ENCODE peak calls at places on chromosomes 5 and 9, in five cellular contexts. M is thyroid gland; E is neural progenitor cell; B is GM23248; W is CD8-positive, alpha-beta memory T cell. Y is an unnamed sample. For H3K4me1, the result is how much of the 10 kb centered on the place peaks cover.

GRCh38 chr5:166382031-166382430 is 1909.4 kb upstream of the WWC1 start:
- DNase-seq in M (no peak), B (no peak), W (no peak), E (peak), Y (no peak)

GRCh38 chr5:6687501-6687900 is 25.7 kb upstream of the TENT4A start:
- DNase-seq in W (no peak), B (no peak), M (no peak), E (no peak), Y (no peak)

GRCh38 chr5:4363045-4363444 is 767.4 kb downstream of the IRX1 start:
- DNase-seq in B (no peak), W (no peak), E (no peak), M (no peak), Y (no peak)

GRCh38 chr5:169637085-169637855 is at the start of gene DOCK2:
- DNase-seq in B (peak), M (no peak), E (peak), W (peak), Y (peak)

GRCh38 chr9:128552744-128553221 is 396 bp downstream of the SPTAN1 start:
- DNase-seq in B (peak), E (peak), W (no peak), M (peak), Y (peak)

GRCh38 chr5:6096101-6096500 is 282.2 kb downstream of the MED10 start:
- DNase-seq in E (no peak), W (no peak), M (no peak), B (no peak), Y (no peak)

GRCh38 chr5:149422429-149423286 is 43.6 kb upstream of the IL17B start:
- DNase-seq in M (no peak), W (no peak), E (peak), B (peak), Y (peak)

GRCh38 chr9:92631452-92632211 is 38.3 kb downstream of the IPPK start:
- DNase-seq in M (no peak), E (no peak), B (no peak), W (no peak), Y (peak)

GRCh38 chr5:137613554-137614265 is 114.6 kb upstream of the SPOCK1 start:
- DNase-seq in M (no peak), W (no peak), E (no peak), B (peak), Y (no peak)

GRCh38 chr5:41793156-41793770 is 77.0 kb downstream of the OXCT1 start:
- DNase-seq in B (peak), E (no peak), W (no peak), M (no peak), Y (no peak)

GRCh38 chr5:133876266-133876665 is 92.2 kb downstream of the C5orf15 start:
- DNase-seq in W (no peak), M (no peak), E (no peak), B (no peak), Y (no peak)

GRCh38 chr5:14914603-14915277 is 43.2 kb upstream of the ANKH start:
- DNase-seq in E (no peak), B (peak), M (no peak), W (no peak), Y (no peak)

GRCh38 chr5:151310932-151311331 is 7.4 kb upstream of the SLC36A3 start:
- DNase-seq in E (no peak), B (no peak), M (no peak), W (no peak), Y (no peak)

GRCh38 chr5:41118177-41118576 is 47.0 kb upstream of the MROH2B start:
- DNase-seq in B (no peak), W (no peak), E (no peak), M (no peak), Y (no peak)

GRCh38 chr5:112957970-112958773 is 18.4 kb upstream of the DCP2 start:
- DNase-seq in W (no peak), M (peak), B (peak), E (no peak), Y (peak)

GRCh38 chr9:124831642-124832364 is 21.5 kb upstream of the WDR38 start:
- DNase-seq in E (no peak), W (no peak), B (no peak), M (no peak), Y (no peak)

GRCh38 chr5:149911031-149911430 is 33.6 kb downstream of the PDE6A start:
- DNase-seq in E (no peak), B (no peak), M (no peak), W (no peak), Y (no peak)

GRCh38 chr5:163379298-163380155 is 57.9 kb upstream of the CCNG1 start:
- DNase-seq in W (no peak), E (no peak), M (peak), B (peak), Y (no peak)

GRCh38 chr9:124498040-124498439 is 9.2 kb downstream of the NR5A1 start:
- DNase-seq in E (no peak), W (no peak), B (no peak), M (no peak), Y (no peak)

GRCh38 chr9:14350766-14351165 is 36.8 kb upstream of the NFIB start:
- DNase-seq in E (no peak), M (no peak), B (no peak), W (no peak), Y (no peak)

GRCh38 chr5:88695232-88695631 is 187.8 kb downstream of the MEF2C start:
- DNase-seq in M (no peak), W (no peak), B (no peak), E (no peak), Y (no peak)

GRCh38 chr9:129617167-129617566 is 3.7 kb downstream of the C9orf50 start:
- DNase-seq in B (peak), E (peak), W (no peak), M (no peak), Y (no peak)

GRCh38 chr5:96427823-96428222 is 5.2 kb downstream of the PCSK1 start:
- DNase-seq in E (peak), W (no peak), M (no peak), B (peak), Y (no peak)

GRCh38 chr5:118590806-118591205 is 397.5 kb downstream of the DTWD2 start:
- DNase-seq in B (no peak), E (no peak), W (no peak), M (no peak), Y (no peak)

GRCh38 chr5:172911628-172911880 is 47.7 kb upstream of the RPL26L1 start:
- DNase-seq in B (peak), M (no peak), E (no peak), W (no peak), Y (no peak)

GRCh38 chr5:169566202-169566601 is 17.4 kb upstream of the SPDL1 start:
- DNase-seq in E (no peak), M (no peak), W (no peak), B (no peak), Y (no peak)

GRCh38 chr9:121844562-121844961 is 193.1 kb downstream of the DAB2IP start:
- DNase-seq in B (no peak), W (no peak), E (no peak), M (no peak), Y (no peak)

GRCh38 chr9:121842612-121842978 is 191.2 kb downstream of the DAB2IP start:
- DNase-seq in E (no peak), M (no peak), B (peak), W (no peak), Y (no peak)

GRCh38 chr9:121841771-121842611 is 190.6 kb downstream of the DAB2IP start:
- DNase-seq in E (no peak), W (no peak), M (peak), B (peak), Y (no peak)

GRCh38 chr9:121840838-121841760 is 189.7 kb downstream of the DAB2IP start:
- DNase-seq in B (no peak), M (peak), E (no peak), W (no peak), Y (no peak)

GRCh38 chr9:121844090-121844489 is 192.7 kb downstream of the DAB2IP start:
- DNase-seq in M (no peak), W (no peak), E (no peak), B (no peak), Y (no peak)
- H3K4me1 ChIP-seq in M (under half), W (under half), E (under half), B (under half), Y (under half)

GRCh38 chr9:137816531-137817235 is 60.9 kb upstream of the CACNA1B start:
- DNase-seq in W (no peak), B (no peak), M (no peak), E (no peak), Y (no peak)
- H3K27ac ChIP-seq in W (no peak), B (no peak), M (no peak), E (no peak), Y (no peak)

GRCh38 chr9:83935276-83935890 is 14.2 kb upstream of the KIF27 start:
- DNase-seq in M (peak), W (no peak), B (peak), E (peak), Y (no peak)
- H3K4me1 ChIP-seq in M (under half), W (under half), B (under half), E (under half), Y (under half)

DNA sequence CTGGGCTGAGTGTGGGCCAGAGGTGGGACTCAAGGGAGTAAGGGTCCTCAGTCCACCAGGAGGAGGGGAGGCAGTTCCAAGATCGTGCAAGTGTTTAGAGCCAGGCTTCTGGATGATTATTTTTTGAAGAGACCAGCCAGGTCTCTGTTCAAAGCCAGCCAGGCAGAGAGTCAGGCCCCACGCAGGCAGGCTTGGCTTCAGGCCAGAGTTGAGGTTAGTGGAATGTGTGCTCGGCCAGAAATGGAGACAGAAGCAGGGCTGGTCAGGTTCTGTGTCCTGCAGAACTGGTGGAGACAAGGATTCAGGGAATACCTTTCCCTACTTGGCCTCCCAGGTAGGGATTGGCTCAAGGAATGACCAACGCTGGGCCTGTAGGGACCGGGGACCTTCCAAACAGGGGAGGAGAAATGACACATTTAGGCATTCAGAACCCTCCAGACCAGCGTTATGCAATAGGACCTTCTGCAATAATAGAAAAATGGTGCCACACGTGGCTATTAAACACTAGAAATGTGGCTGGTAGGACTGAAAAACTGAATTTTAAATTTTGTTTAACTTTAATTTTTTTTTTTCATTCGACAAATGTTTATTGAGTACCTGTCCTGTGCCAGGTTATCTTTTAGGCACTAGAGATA is 106.2 kb downstream of the CMYA5 start:
- DNase-seq in W (no peak), M (peak), B (peak), E (no peak), Y (no peak)
- H3K27ac ChIP-seq in W (no peak), M (peak), B (no peak), E (no peak), Y (no peak)

GRCh38 chr5:147432323-147432722 is 77.5 kb downstream of the DPYSL3 start:
- DNase-seq in E (no peak), W (no peak), M (no peak), B (no peak), Y (no peak)
- H3K4me1 ChIP-seq in E (half or more), W (under half), M (under half), B (under half), Y (under half)

Y was measured in lower lobe of right lung.